ENCODE peak calls at places on chromosomes 11 and 22, in nine cellular contexts. K, F, J, Z, P, T, S, U and I are unnamed samples.

GRCh38 chr11:13055200-13055599 is 46.1 kb downstream of the RASSF10 start:
- DNase-seq in K (no peak), F (no peak), J (no peak), Z (no peak), P (no peak), T (no peak), S (no peak), U (no peak), I (no peak)

GRCh38 chr11:106032861-106033260 is 10.8 kb upstream of the MSANTD4 start:
- DNase-seq in K (no peak), F (no peak), J (no peak), Z (no peak), P (no peak), T (no peak), S (no peak), U (no peak), I (no peak)

GRCh38 chr11:68202165-68202564 is 10.9 kb downstream of the KMT5B start:
- DNase-seq in K (no peak), F (no peak), J (no peak), Z (no peak), P (no peak), T (no peak), S (no peak), U (no peak), I (no peak)

GRCh38 chr11:45041556-45041955 is 90.9 kb upstream of the TP53I11 start:
- DNase-seq in K (no peak), F (no peak), J (no peak), Z (no peak), P (no peak), T (no peak), S (no peak), U (no peak), I (no peak)

GRCh38 chr11:73192272-73192671 is 25.8 kb upstream of the P2RY2 start:
- DNase-seq in K (peak), F (no peak), J (no peak), Z (no peak), P (no peak), T (no peak), S (no peak), U (no peak), I (no peak)

GRCh38 chr11:85628771-85629341 is 463 bp downstream of the TMEM126B start:
- DNase-seq in K (peak), F (no peak), J (no peak), Z (no peak), P (no peak), T (no peak), S (no peak), U (no peak), I (no peak)

GRCh38 chr22:33119044-33119443 is 60.9 kb upstream of the SYN3 start:
- DNase-seq in K (no peak), F (no peak), J (no peak), Z (no peak), P (no peak), T (no peak), S (no peak), U (no peak), I (no peak)

GRCh38 chr11:86211619-86212018 is 32.9 kb upstream of the EED start:
- DNase-seq in K (no peak), F (no peak), J (no peak), Z (no peak), P (no peak), T (no peak), S (no peak), U (no peak), I (no peak)

GRCh38 chr22:20093437-20093836 is 13.4 kb downstream of the DGCR8 start:
- DNase-seq in K (no peak), F (no peak), J (no peak), Z (no peak), P (no peak), T (no peak), S (peak), U (peak), I (no peak)

GRCh38 chr22:22748756-22749155 is 104.3 kb downstream of the GGTLC2 start:
- DNase-seq in K (no peak), F (no peak), J (no peak), Z (no peak), P (no peak), T (no peak), S (no peak), U (no peak), I (no peak)

GRCh38 chr11:65485820-65486219 is 13.0 kb upstream of the MALAT1 start:
- DNase-seq in K (no peak), F (no peak), J (no peak), Z (no peak), P (no peak), T (no peak), S (peak), U (no peak), I (no peak)

GRCh38 chr22:44587004-44587793 is 89.2 kb upstream of the RTL6 start:
- DNase-seq in K (no peak), F (no peak), J (no peak), Z (no peak), P (peak), T (no peak), S (peak), U (peak), I (no peak)

GRCh38 chr11:65778901-65779668 is 1.7 kb downstream of the AP5B1 start:
- DNase-seq in K (no peak), F (no peak), J (no peak), Z (no peak), P (peak), T (no peak), S (no peak), U (no peak), I (no peak)

GRCh38 chr22:20526628-20527355 is 19.4 kb downstream of the MED15 start:
- DNase-seq in K (peak), F (no peak), J (no peak), Z (peak), P (no peak), T (no peak), S (no peak), U (no peak), I (no peak)

GRCh38 chr11:21511835-21512440 is 680.9 kb upstream of the ANO5 start:
- DNase-seq in K (peak), F (no peak), J (no peak), Z (peak), P (peak), T (peak), S (peak), U (peak), I (peak)

GRCh38 chr22:36010913-36011312 is 17.7 kb downstream of the RBFOX2 start:
- DNase-seq in K (peak), F (peak), J (no peak), Z (peak), P (no peak), T (no peak), S (no peak), U (no peak), I (no peak)

GRCh38 chr22:41539146-41540005 is 4.9 kb downstream of the POLR3H start:
- DNase-seq in K (no peak), F (no peak), J (no peak), Z (no peak), P (no peak), T (no peak), S (no peak), U (no peak), I (no peak)

GRCh38 chr22:35449829-35450689 is 50.1 kb downstream of the MCM5 start:
- DNase-seq in K (no peak), F (no peak), J (no peak), Z (no peak), P (no peak), T (no peak), S (no peak), U (no peak), I (no peak)

GRCh38 chr11:128116447-128117240 is 470.7 kb downstream of the ETS1 start:
- DNase-seq in K (no peak), F (no peak), J (no peak), Z (no peak), P (no peak), T (no peak), S (no peak), U (no peak), I (no peak)

GRCh38 chr11:64766881-64767280 is 7.1 kb upstream of the PYGM start:
- DNase-seq in K (no peak), F (no peak), J (no peak), Z (no peak), P (peak), T (no peak), S (peak), U (no peak), I (no peak)